ENCODE peak calls at places on chromosomes 3 and 15, in seven cellular contexts. V is NCI-H1417; B is activated CD8-positive, alpha-beta memory T cell treated with anti-CD3 and anti-CD28 coated beads for 1 hour; D is NCI-H1436; J is KBM-7; F is EH; R is activated T-cell treated with anti-CD3 and anti-CD28 coated beads, Interleukin-2, amount 50 U/mL, for 72 hours. M is an unnamed sample.

GRCh38 chr15:101022306-101022705 is 103.1 kb downstream of the LRRK1 start:
- DNase-seq in V (no peak), B (no peak), D (no peak), J (no peak), F (no peak), R (no peak), M (no peak)

GRCh38 chr15:36372968-36373367 is 206.5 kb upstream of the CDIN1 start:
- DNase-seq in V (no peak), B (no peak), D (no peak), J (no peak), F (no peak), R (no peak), M (no peak)

GRCh38 chr15:74873756-74874424 is 725 bp upstream of the SCAMP2 start:
- DNase-seq in V (peak), B (no peak), D (no peak), J (no peak), F (peak), R (no peak), M (no peak)

GRCh38 chr3:127289646-127290575 is 2.1 kb upstream of the PRR20G start:
- DNase-seq in V (no peak), B (no peak), D (no peak), J (peak), F (peak), R (no peak), M (no peak)

GRCh38 chr3:77102916-77103769 is 63.2 kb downstream of the ROBO2 start:
- DNase-seq in V (no peak), B (no peak), D (no peak), J (no peak), F (no peak), R (no peak), M (no peak)

GRCh38 chr3:171526869-171527268 is 66.7 kb upstream of the TNIK start:
- DNase-seq in V (no peak), B (no peak), D (no peak), J (no peak), F (peak), R (no peak), M (no peak)

GRCh38 chr3:114716916-114717315 is 423.1 kb downstream of the TIGIT start:
- DNase-seq in V (no peak), B (no peak), D (no peak), J (no peak), F (no peak), R (no peak), M (no peak)

GRCh38 chr3:105533955-105534354 is 167.2 kb downstream of the ALCAM start:
- DNase-seq in V (no peak), B (no peak), D (no peak), J (no peak), F (peak), R (no peak), M (no peak)

GRCh38 chr15:63832620-63833245 is 1.0 kb downstream of the HERC1 start:
- DNase-seq in V (peak), B (no peak), D (no peak), J (peak), F (no peak), R (no peak), M (peak)

GRCh38 chr3:194775731-194776130 is 90.0 kb downstream of the FAM43A start:
- DNase-seq in V (no peak), B (no peak), D (no peak), J (no peak), F (no peak), R (no peak), M (no peak)

GRCh38 chr3:112818289-112818688 is 28.4 kb downstream of the CD200R1L start:
- DNase-seq in V (no peak), B (no peak), D (no peak), J (no peak), F (peak), R (no peak), M (peak)

GRCh38 chr15:77909131-77909940 is 168.2 kb downstream of the TBC1D2B start:
- DNase-seq in V (no peak), B (no peak), D (no peak), J (no peak), F (no peak), R (no peak), M (no peak)